ENCODE peak calls at places on chromosomes 5 and 9, in nine cellular contexts. W is brain microvascular endothelial cell; B is stimulated activated naive CD4-positive, alpha-beta T cell; I is fibroblast of gingiva; X is suprapubic skin; A is foreskin fibroblast; E is H9; O is IMR-90; Y is colonic mucosa. T is an unnamed sample.
A peak's percentile ranks its signal among the peaks of the same experiment; 100 is the strongest.

GRCh38 chr9:1718836-1719235 is 296.3 kb upstream of the SMARCA2 start:
- DNase-seq in A (no peak), W (no peak), Y (no peak), B (no peak), O (no peak), E (no peak), X (no peak), I (no peak), T (no peak)

GRCh38 chr9:87656485-87656884 is 69.4 kb upstream of the CTSL start:
- DNase-seq in Y (no peak), B (no peak), I (peak; percentile 51), W (peak; percentile 72), X (no peak), O (peak; percentile 56), E (peak; percentile 14), A (peak; percentile 53), T (no peak)

GRCh38 chr5:98031926-98032325 is 741.5 kb upstream of the RGMB start:
- DNase-seq in I (peak; percentile 49), Y (no peak), A (peak; percentile 60), W (no peak), X (no peak), E (no peak), O (peak; percentile 9), B (no peak), T (no peak)

GRCh38 chr5:79936644-79937216 is 54.3 kb downstream of the MTX3 start:
- DNase-seq in B (no peak), Y (no peak), E (no peak), X (no peak), I (no peak), O (no peak), A (peak; percentile 41), W (no peak), T (no peak)

GRCh38 chr9:93052791-93053540 is 5.5 kb upstream of the SUSD3 start:
- DNase-seq in B (no peak), W (no peak), Y (no peak), X (no peak), E (peak; percentile 73), A (no peak), O (no peak), I (no peak), T (no peak)

GRCh38 chr9:124747065-124747464 is 24.0 kb downstream of the NR6A1 start:
- DNase-seq in X (no peak), E (no peak), W (no peak), B (no peak), Y (no peak), O (no peak), I (no peak), A (no peak), T (no peak)

GRCh38 chr5:146967646-146968045 is 89.1 kb upstream of the PPP2R2B start:
- DNase-seq in E (no peak), B (no peak), I (no peak), Y (no peak), A (no peak), W (no peak), X (no peak), O (no peak), T (no peak)

GRCh38 chr9:85858351-85858750 is 82.6 kb upstream of the NAA35 start:
- DNase-seq in A (no peak), E (no peak), Y (no peak), W (no peak), I (no peak), X (no peak), B (no peak), O (no peak), T (no peak)